ENCODE peak calls at places on chromosome 3, in eight cellular contexts. One of them, this sample, is unnamed.

GRCh38 chr3:14150078-14150477 is 25.2 kb downstream of the TMEM43 start:
- DNase-seq in NB4: no peak
- DNase-seq in HT-29: no peak
- DNase-seq in naive B cell: no peak
- DNase-seq in stimulated activated CD4-positive, alpha-beta T cell treated with anti-CD3 and anti-CD28 coated beads, Interleukin-15, amount 100 ng/mL, for 24 hours: no peak
- DNase-seq in GM04504: no peak
- DNase-seq in EH: no peak
- DNase-seq in NCI-H1105 treated with DMSO at 0.1 percent for 48 hours: no peak
- DNase-seq in this sample: no peak

GRCh38 chr3:154122912-154123559 is 1.8 kb downstream of the ARHGEF26 start:
- DNase-seq in NB4: no peak
- DNase-seq in HT-29: peak
- DNase-seq in naive B cell: no peak
- DNase-seq in stimulated activated CD4-positive, alpha-beta T cell treated with anti-CD3 and anti-CD28 coated beads, Interleukin-15, amount 100 ng/mL, for 24 hours: no peak
- DNase-seq in GM04504: no peak
- DNase-seq in EH: peak
- DNase-seq in NCI-H1105 treated with DMSO at 0.1 percent for 48 hours: peak
- DNase-seq in this sample: no peak

GRCh38 chr3:138875754-138876664 is 41.3 kb upstream of the PIK3CB start:
- DNase-seq in NB4: peak
- DNase-seq in HT-29: no peak
- DNase-seq in naive B cell: no peak
- DNase-seq in stimulated activated CD4-positive, alpha-beta T cell treated with anti-CD3 and anti-CD28 coated beads, Interleukin-15, amount 100 ng/mL, for 24 hours: no peak
- DNase-seq in GM04504: no peak
- DNase-seq in EH: no peak
- DNase-seq in NCI-H1105 treated with DMSO at 0.1 percent for 48 hours: no peak
- DNase-seq in this sample: no peak

GRCh38 chr3:139520028-139520737 is 19.4 kb downstream of the RBP1 start:
- DNase-seq in NB4: peak
- DNase-seq in HT-29: peak
- DNase-seq in naive B cell: no peak
- DNase-seq in stimulated activated CD4-positive, alpha-beta T cell treated with anti-CD3 and anti-CD28 coated beads, Interleukin-15, amount 100 ng/mL, for 24 hours: peak
- DNase-seq in GM04504: no peak
- DNase-seq in EH: no peak
- DNase-seq in NCI-H1105 treated with DMSO at 0.1 percent for 48 hours: no peak
- DNase-seq in this sample: no peak

GRCh38 chr3:127115691-127116351 is 77.1 kb upstream of the PRR23E start:
- DNase-seq in NB4: no peak
- DNase-seq in HT-29: no peak
- DNase-seq in naive B cell: no peak
- DNase-seq in stimulated activated CD4-positive, alpha-beta T cell treated with anti-CD3 and anti-CD28 coated beads, Interleukin-15, amount 100 ng/mL, for 24 hours: no peak
- DNase-seq in GM04504: no peak
- DNase-seq in EH: no peak
- DNase-seq in NCI-H1105 treated with DMSO at 0.1 percent for 48 hours: no peak
- DNase-seq in this sample: no peak

GRCh38 chr3:186162221-186162620 is 53.3 kb upstream of the ETV5 start:
- DNase-seq in NB4: peak
- DNase-seq in HT-29: no peak
- DNase-seq in naive B cell: no peak
- DNase-seq in stimulated activated CD4-positive, alpha-beta T cell treated with anti-CD3 and anti-CD28 coated beads, Interleukin-15, amount 100 ng/mL, for 24 hours: no peak
- DNase-seq in GM04504: no peak
- DNase-seq in EH: no peak
- DNase-seq in NCI-H1105 treated with DMSO at 0.1 percent for 48 hours: no peak
- DNase-seq in this sample: no peak

GRCh38 chr3:132486086-132486485 is 68.8 kb downstream of the DNAJC13 start:
- DNase-seq in NB4: peak
- DNase-seq in HT-29: no peak
- DNase-seq in naive B cell: no peak
- DNase-seq in stimulated activated CD4-positive, alpha-beta T cell treated with anti-CD3 and anti-CD28 coated beads, Interleukin-15, amount 100 ng/mL, for 24 hours: no peak
- DNase-seq in GM04504: no peak
- DNase-seq in EH: peak
- DNase-seq in NCI-H1105 treated with DMSO at 0.1 percent for 48 hours: no peak
- DNase-seq in this sample: no peak

GRCh38 chr3:107106316-107106715 is 270.9 kb upstream of the CCDC54 start:
- DNase-seq in NB4: no peak
- DNase-seq in HT-29: no peak
- DNase-seq in naive B cell: no peak
- DNase-seq in stimulated activated CD4-positive, alpha-beta T cell treated with anti-CD3 and anti-CD28 coated beads, Interleukin-15, amount 100 ng/mL, for 24 hours: no peak
- DNase-seq in GM04504: no peak
- DNase-seq in EH: peak
- DNase-seq in NCI-H1105 treated with DMSO at 0.1 percent for 48 hours: no peak
- DNase-seq in this sample: no peak

GRCh38 chr3:190747566-190747965 is 114.9 kb downstream of the GMNC start:
- DNase-seq in NB4: no peak
- DNase-seq in HT-29: no peak
- DNase-seq in naive B cell: no peak
- DNase-seq in stimulated activated CD4-positive, alpha-beta T cell treated with anti-CD3 and anti-CD28 coated beads, Interleukin-15, amount 100 ng/mL, for 24 hours: no peak
- DNase-seq in GM04504: no peak
- DNase-seq in EH: no peak
- DNase-seq in NCI-H1105 treated with DMSO at 0.1 percent for 48 hours: no peak
- DNase-seq in this sample: no peak

GRCh38 chr3:148601766-148602685 is 95.7 kb upstream of the AGTR1 start:
- DNase-seq in NB4: no peak
- DNase-seq in HT-29: peak
- DNase-seq in naive B cell: no peak
- DNase-seq in stimulated activated CD4-positive, alpha-beta T cell treated with anti-CD3 and anti-CD28 coated beads, Interleukin-15, amount 100 ng/mL, for 24 hours: no peak
- DNase-seq in GM04504: no peak
- DNase-seq in EH: peak
- DNase-seq in NCI-H1105 treated with DMSO at 0.1 percent for 48 hours: no peak
- DNase-seq in this sample: no peak

GRCh38 chr3:46971742-46972141 is 4.8 kb downstream of the CCDC12 start:
- DNase-seq in NB4: peak
- DNase-seq in HT-29: no peak
- DNase-seq in naive B cell: no peak
- DNase-seq in stimulated activated CD4-positive, alpha-beta T cell treated with anti-CD3 and anti-CD28 coated beads, Interleukin-15, amount 100 ng/mL, for 24 hours: no peak
- DNase-seq in GM04504: no peak
- DNase-seq in EH: no peak
- DNase-seq in NCI-H1105 treated with DMSO at 0.1 percent for 48 hours: no peak
- DNase-seq in this sample: no peak

GRCh38 chr3:36476274-36476942 is 96.1 kb downstream of the STAC start:
- DNase-seq in NB4: no peak
- DNase-seq in HT-29: no peak
- DNase-seq in naive B cell: no peak
- DNase-seq in stimulated activated CD4-positive, alpha-beta T cell treated with anti-CD3 and anti-CD28 coated beads, Interleukin-15, amount 100 ng/mL, for 24 hours: no peak
- DNase-seq in GM04504: no peak
- DNase-seq in EH: peak
- DNase-seq in NCI-H1105 treated with DMSO at 0.1 percent for 48 hours: no peak
- DNase-seq in this sample: no peak

GRCh38 chr3:152051501-152052404 is 178.3 kb downstream of the SUCNR1 start:
- DNase-seq in NB4: no peak
- DNase-seq in HT-29: no peak
- DNase-seq in naive B cell: no peak
- DNase-seq in stimulated activated CD4-positive, alpha-beta T cell treated with anti-CD3 and anti-CD28 coated beads, Interleukin-15, amount 100 ng/mL, for 24 hours: no peak
- DNase-seq in GM04504: peak
- DNase-seq in EH: peak
- DNase-seq in NCI-H1105 treated with DMSO at 0.1 percent for 48 hours: no peak
- DNase-seq in this sample: peak

This sample was measured in NCI-H2081 treated with DMSO at 0.1 percent for 48 hours.